ENCODE peak calls at places on chromosomes 6 and 20, in five cellular contexts. One of them, this sample, is unnamed. For H3K79me2, the result is how much of the 10 kb centered on the place peaks cover.

GRCh38 chr20:40493071-40493470 is 196.0 kb downstream of the MAFB start:
- DNase-seq in H1: no peak
- DNase-seq in GM12878: no peak
- DNase-seq in HepG2: no peak
- DNase-seq in K562: no peak
- DNase-seq in this sample: no peak

GRCh38 chr20:36318166-36318565 is 12.0 kb downstream of the DLGAP4 start:
- DNase-seq in H1: no peak
- DNase-seq in GM12878: no peak
- DNase-seq in HepG2: no peak
- DNase-seq in K562: no peak
- DNase-seq in this sample: no peak

GRCh38 chr6:146169872-146170271 is 141.0 kb downstream of the GRM1 start:
- DNase-seq in H1: no peak
- DNase-seq in GM12878: no peak
- DNase-seq in HepG2: no peak
- DNase-seq in K562: no peak
- DNase-seq in this sample: no peak

GRCh38 chr20:10419550-10420133 is 14.4 kb downstream of the MKKS start:
- DNase-seq in H1: no peak
- DNase-seq in GM12878: no peak
- DNase-seq in HepG2: no peak
- DNase-seq in K562: no peak
- DNase-seq in this sample: peak

GRCh38 chr6:9095671-9096260 is 660.4 kb upstream of the SLC35B3 start:
- DNase-seq in H1: no peak
- DNase-seq in GM12878: no peak
- DNase-seq in HepG2: no peak
- DNase-seq in K562: no peak
- DNase-seq in this sample: no peak

GRCh38 chr6:13814938-13815575 is 700 bp upstream of the MCUR1 start:
- DNase-seq in H1: no peak
- DNase-seq in GM12878: no peak
- DNase-seq in HepG2: no peak
- DNase-seq in K562: peak
- DNase-seq in this sample: no peak

GRCh38 chr6:118899948-118900347 is 6.0 kb downstream of the ASF1A start:
- DNase-seq in H1: no peak
- DNase-seq in GM12878: no peak
- DNase-seq in HepG2: no peak
- DNase-seq in K562: no peak
- DNase-seq in this sample: no peak

GRCh38 chr6:150741633-150742200 is 123.8 kb upstream of the MTHFD1L start:
- DNase-seq in H1: no peak
- DNase-seq in GM12878: no peak
- DNase-seq in HepG2: peak
- DNase-seq in K562: no peak
- DNase-seq in this sample: peak

GRCh38 chr20:44186674-44187053 is 324 bp downstream of the JPH2 start:
- DNase-seq in H1: no peak
- DNase-seq in GM12878: no peak
- DNase-seq in HepG2: no peak
- DNase-seq in K562: no peak
- DNase-seq in this sample: no peak

GRCh38 chr6:152750694-152751093 is at the start of gene VIP:
- DNase-seq in H1: peak
- DNase-seq in GM12878: no peak
- DNase-seq in HepG2: peak
- DNase-seq in K562: peak
- DNase-seq in this sample: no peak

GRCh38 chr20:35093245-35093884 is 758 bp upstream of the TRPC4AP start:
- DNase-seq in H1: no peak
- DNase-seq in GM12878: no peak
- DNase-seq in HepG2: no peak
- DNase-seq in K562: peak
- DNase-seq in this sample: no peak
- TF ChIP-seq SP1 in H1: no peak
- TF ChIP-seq SP1 in GM12878: no peak
- TF ChIP-seq SP1 in HepG2: no peak
- TF ChIP-seq SP1 in K562: no peak
- TF ChIP-seq SP1 in this sample: peak

GRCh38 chr6:159726196-159726917 is 949 bp upstream of the WTAP start:
- DNase-seq in H1: no peak
- DNase-seq in GM12878: no peak
- DNase-seq in HepG2: no peak
- DNase-seq in K562: peak
- DNase-seq in this sample: no peak

GRCh38 chr6:159720708-159721107 is 6.6 kb upstream of the WTAP start:
- DNase-seq in H1: no peak
- DNase-seq in GM12878: no peak
- DNase-seq in HepG2: peak
- DNase-seq in K562: peak
- DNase-seq in this sample: peak

GRCh38 chr6:159724778-159725177 is 2.5 kb upstream of the WTAP start:
- DNase-seq in H1: no peak
- DNase-seq in GM12878: no peak
- DNase-seq in HepG2: no peak
- DNase-seq in K562: no peak
- DNase-seq in this sample: no peak

GRCh38 chr6:159722655-159723054 is 4.7 kb upstream of the WTAP start:
- DNase-seq in H1: no peak
- DNase-seq in GM12878: no peak
- DNase-seq in HepG2: no peak
- DNase-seq in K562: no peak
- DNase-seq in this sample: no peak

GRCh38 chr6:159723259-159723658 is 4.0 kb upstream of the WTAP start:
- DNase-seq in H1: no peak
- DNase-seq in GM12878: no peak
- DNase-seq in HepG2: no peak
- DNase-seq in K562: no peak
- DNase-seq in this sample: no peak
- H3K79me2 ChIP-seq in H1: half or more
- H3K79me2 ChIP-seq in GM12878: half or more
- H3K79me2 ChIP-seq in HepG2: half or more
- H3K79me2 ChIP-seq in K562: half or more
- H3K79me2 ChIP-seq in this sample: half or more

GRCh38 chr20:33559994-33560393 is 70.1 kb downstream of the CBFA2T2 start:
- DNase-seq in H1: no peak
- DNase-seq in GM12878: no peak
- DNase-seq in HepG2: no peak
- DNase-seq in K562: no peak
- DNase-seq in this sample: no peak

GRCh38 chr20:33563788-33564187 is 73.9 kb downstream of the CBFA2T2 start:
- DNase-seq in H1: no peak
- DNase-seq in GM12878: no peak
- DNase-seq in HepG2: no peak
- DNase-seq in K562: no peak
- DNase-seq in this sample: no peak

GRCh38 chr20:33558348-33559144 is 68.7 kb downstream of the CBFA2T2 start:
- DNase-seq in H1: no peak
- DNase-seq in GM12878: no peak
- DNase-seq in HepG2: peak
- DNase-seq in K562: no peak
- DNase-seq in this sample: no peak

GRCh38 chr20:33559212-33559611 is 69.3 kb downstream of the CBFA2T2 start:
- DNase-seq in H1: no peak
- DNase-seq in GM12878: no peak
- DNase-seq in HepG2: no peak
- DNase-seq in K562: no peak
- DNase-seq in this sample: no peak

DNA sequence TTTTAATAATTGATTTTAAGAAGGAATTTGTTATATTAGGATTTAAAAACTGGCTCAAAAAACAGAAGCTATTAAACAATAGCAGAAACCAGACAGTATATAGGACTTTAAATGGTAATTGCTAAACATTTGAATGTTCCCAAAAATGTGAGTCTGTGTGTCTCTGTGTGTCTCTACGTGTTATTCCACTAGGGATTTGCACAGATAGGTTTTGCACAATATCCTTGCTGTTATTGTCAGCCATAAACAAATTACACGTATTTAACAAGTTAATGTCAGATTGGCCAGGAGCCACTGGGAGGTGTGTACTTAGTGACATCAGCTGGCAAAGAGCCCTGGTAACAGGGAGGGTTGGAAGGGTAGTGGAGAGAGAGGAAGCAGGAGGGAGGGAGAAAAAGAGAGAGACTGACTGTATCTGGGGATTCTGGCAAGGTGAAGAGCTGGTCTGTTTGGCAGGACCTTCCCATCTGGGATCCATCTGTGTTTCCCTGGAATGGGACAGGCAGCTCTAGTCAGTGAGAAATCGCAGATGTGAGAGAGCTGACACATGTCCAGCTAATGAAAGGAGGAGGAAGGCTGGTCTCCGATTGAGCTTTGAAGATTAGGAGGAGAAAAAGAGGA is 72.2 kb downstream of the CBFA2T2 start:
- DNase-seq in H1: no peak
- DNase-seq in GM12878: no peak
- DNase-seq in HepG2: peak
- DNase-seq in K562: peak
- DNase-seq in this sample: peak
- TF ChIP-seq SP1 in H1: no peak
- TF ChIP-seq SP1 in GM12878: no peak
- TF ChIP-seq SP1 in HepG2: no peak
- TF ChIP-seq SP1 in K562: no peak
- TF ChIP-seq SP1 in this sample: no peak

GRCh38 chr6:26195924-26196845 is 109.0 kb downstream of the HFE start:
- DNase-seq in H1: no peak
- DNase-seq in GM12878: no peak
- DNase-seq in HepG2: peak
- DNase-seq in K562: no peak
- DNase-seq in this sample: no peak

GRCh38 chr6:26194329-26194701 is 107.1 kb downstream of the HFE start:
- DNase-seq in H1: no peak
- DNase-seq in GM12878: no peak
- DNase-seq in HepG2: no peak
- DNase-seq in K562: no peak
- DNase-seq in this sample: no peak

GRCh38 chr6:26193467-26194328 is 106.5 kb downstream of the HFE start:
- DNase-seq in H1: no peak
- DNase-seq in GM12878: no peak
- DNase-seq in HepG2: no peak
- DNase-seq in K562: no peak
- DNase-seq in this sample: no peak

GRCh38 chr6:26195376-26195923 is 108.2 kb downstream of the HFE start:
- DNase-seq in H1: no peak
- DNase-seq in GM12878: peak
- DNase-seq in HepG2: peak
- DNase-seq in K562: peak
- DNase-seq in this sample: peak

DNA sequence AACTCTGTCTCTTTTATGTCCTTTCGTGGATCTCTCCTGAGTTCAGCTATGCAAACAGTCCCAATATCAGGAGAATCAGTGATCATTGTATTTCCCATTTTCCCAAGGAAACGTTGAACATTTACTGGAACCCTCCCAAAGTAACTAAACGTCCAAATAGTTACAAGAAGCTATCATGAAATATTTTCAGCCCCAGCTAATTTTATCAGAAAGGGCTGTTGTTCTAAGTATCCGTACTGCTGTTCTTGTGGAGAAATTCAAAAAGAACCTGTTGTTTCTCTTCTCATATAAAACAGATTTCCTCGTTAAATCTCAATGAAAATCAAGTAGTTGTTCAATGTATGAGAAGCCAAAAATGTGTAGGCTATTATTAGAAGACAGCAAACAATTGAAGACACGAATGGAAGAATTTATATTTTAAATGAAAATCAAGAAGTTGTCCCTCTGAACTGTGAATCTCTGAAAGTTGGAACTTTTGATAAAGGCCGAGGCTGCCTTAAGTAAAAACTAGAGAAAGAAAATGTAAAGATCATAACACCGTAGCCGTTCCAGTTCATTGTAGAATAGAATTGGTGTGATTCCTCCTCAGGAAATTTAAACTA is 107.6 kb downstream of the HFE start:
- DNase-seq in H1: no peak
- DNase-seq in GM12878: no peak
- DNase-seq in HepG2: no peak
- DNase-seq in K562: no peak
- DNase-seq in this sample: no peak
- H3K79me2 ChIP-seq in H1: under half
- H3K79me2 ChIP-seq in GM12878: under half
- H3K79me2 ChIP-seq in HepG2: under half
- H3K79me2 ChIP-seq in K562: half or more
- H3K79me2 ChIP-seq in this sample: under half

GRCh38 chr6:40541556-40542174 is 45.5 kb downstream of the LRFN2 start:
- DNase-seq in H1: no peak
- DNase-seq in GM12878: no peak
- DNase-seq in HepG2: no peak
- DNase-seq in K562: no peak
- DNase-seq in this sample: no peak
- TF ChIP-seq SP1 in H1: no peak
- TF ChIP-seq SP1 in GM12878: no peak
- TF ChIP-seq SP1 in HepG2: no peak
- TF ChIP-seq SP1 in K562: no peak
- TF ChIP-seq SP1 in this sample: no peak

GRCh38 chr6:166597711-166598440 is 11.4 kb upstream of the RAMACL start:
- DNase-seq in H1: no peak
- DNase-seq in GM12878: no peak
- DNase-seq in HepG2: no peak
- DNase-seq in K562: no peak
- DNase-seq in this sample: no peak

GRCh38 chr6:166598441-166599138 is 12.1 kb upstream of the RAMACL start:
- DNase-seq in H1: no peak
- DNase-seq in GM12878: no peak
- DNase-seq in HepG2: no peak
- DNase-seq in K562: no peak
- DNase-seq in this sample: no peak

GRCh38 chr6:166595061-166595780 is 8.7 kb upstream of the RAMACL start:
- DNase-seq in H1: no peak
- DNase-seq in GM12878: no peak
- DNase-seq in HepG2: no peak
- DNase-seq in K562: no peak
- DNase-seq in this sample: no peak

GRCh38 chr6:166595949-166596348 is 9.5 kb upstream of the RAMACL start:
- DNase-seq in H1: no peak
- DNase-seq in GM12878: no peak
- DNase-seq in HepG2: no peak
- DNase-seq in K562: no peak
- DNase-seq in this sample: no peak

GRCh38 chr6:166596741-166597507 is 10.4 kb upstream of the RAMACL start:
- DNase-seq in H1: no peak
- DNase-seq in GM12878: no peak
- DNase-seq in HepG2: no peak
- DNase-seq in K562: no peak
- DNase-seq in this sample: no peak
- H3K79me2 ChIP-seq in H1: under half
- H3K79me2 ChIP-seq in GM12878: under half
- H3K79me2 ChIP-seq in HepG2: under half
- H3K79me2 ChIP-seq in K562: under half
- H3K79me2 ChIP-seq in this sample: under half

This sample was measured in HCT116.